ENCODE peak calls at places on chromosomes 1 and 21, in seven cellular contexts. F, S, D, C, Y, K and Q are unnamed samples.

GRCh38 chr1:63827411-63828321 is 53.8 kb downstream of the ROR1 start:
- DNase-seq in F (no peak), S (peak; percentile 27), D (no peak), C (no peak), Y (no peak), K (no peak), Q (no peak)

GRCh38 chr21:40173833-40174232 is 306.6 kb downstream of the PCP4 start:
- DNase-seq in F (no peak), S (no peak), D (no peak), C (no peak), Y (no peak), K (no peak), Q (no peak)

GRCh38 chr1:92441316-92442311 is 45.1 kb downstream of the GFI1 start:
- DNase-seq in F (no peak), S (no peak), D (no peak), C (no peak), Y (no peak), K (no peak), Q (no peak)

GRCh38 chr1:54973205-54973921 is 7.1 kb upstream of the TMEM61 start:
- DNase-seq in F (peak; percentile 66), S (peak; percentile 38), D (peak; percentile 83), C (no peak), Y (no peak), K (no peak), Q (no peak)

GRCh38 chr1:56688522-56689026 is 43.5 kb downstream of the PRKAA2 start:
- DNase-seq in F (peak; percentile 38), S (peak; percentile 65), D (peak; percentile 50), C (no peak), Y (no peak), K (no peak), Q (no peak)

GRCh38 chr1:147504801-147505303 is 36.4 kb upstream of the BCL9 start:
- DNase-seq in F (peak; percentile 24), S (peak; percentile 85), D (peak; percentile 30), C (no peak), Y (no peak), K (no peak), Q (no peak)

GRCh38 chr21:31248598-31248997 is 95.5 kb downstream of the TIAM1 start:
- DNase-seq in F (peak; percentile 60), S (peak; percentile 70), D (peak; percentile 12), C (no peak), Y (no peak), K (no peak), Q (no peak)

GRCh38 chr1:20199410-20199809 is 13.1 kb upstream of the PLA2G2C start:
- DNase-seq in F (no peak), S (no peak), D (no peak), C (no peak), Y (no peak), K (no peak), Q (no peak)

GRCh38 chr1:17875882-17876280 is 120.7 kb downstream of the ACTL8 start:
- DNase-seq in F (no peak), S (peak; percentile 42), D (no peak), C (no peak), Y (no peak), K (peak; percentile 25), Q (no peak)

GRCh38 chr1:171160611-171161354 is 24.3 kb upstream of the FMO2 start:
- DNase-seq in F (peak; percentile 32), S (no peak), D (no peak), C (no peak), Y (no peak), K (no peak), Q (no peak)

GRCh38 chr1:242004751-242005495 is 6.0 kb upstream of the MAP1LC3C start:
- DNase-seq in F (no peak), S (peak; percentile 22), D (no peak), C (no peak), Y (no peak), K (no peak), Q (peak; percentile 40)

GRCh38 chr1:32470991-32471694 is 6.3 kb downstream of the ZBTB8B start:
- DNase-seq in F (no peak), S (no peak), D (peak; percentile 23), C (no peak), Y (no peak), K (no peak), Q (peak; percentile 73)

GRCh38 chr21:34582506-34583150 is 32.3 kb downstream of the RCAN1 start:
- DNase-seq in F (peak; percentile 62), S (peak; percentile 81), D (peak; percentile 76), C (no peak), Y (peak; percentile 19), K (no peak), Q (peak; percentile 75)

GRCh38 chr1:54499097-54500029 is 48.7 kb upstream of the ACOT11 start:
- DNase-seq in F (peak; percentile 47), S (peak; percentile 68), D (peak; percentile 65), C (no peak), Y (no peak), K (no peak), Q (peak; percentile 42)

GRCh38 chr1:10685851-10686403 is 110.5 kb downstream of the CASZ1 start:
- DNase-seq in F (peak; percentile 33), S (peak; percentile 61), D (peak; percentile 27), C (no peak), Y (no peak), K (no peak), Q (no peak)

GRCh38 chr1:228396770-228397453 is 9.7 kb downstream of the TRIM11 start:
- DNase-seq in F (no peak), S (no peak), D (no peak), C (no peak), Y (no peak), K (peak; percentile 57), Q (no peak)

GRCh38 chr1:228265167-228265566 is 57.3 kb downstream of the OBSCN start:
- DNase-seq in F (peak; percentile 39), S (peak; percentile 48), D (peak; percentile 29), C (no peak), Y (no peak), K (no peak), Q (no peak)

GRCh38 chr1:186014370-186015030 is 280.3 kb downstream of the HMCN1 start:
- DNase-seq in F (peak; percentile 60), S (peak; percentile 71), D (peak; percentile 31), C (no peak), Y (no peak), K (no peak), Q (no peak)

GRCh38 chr1:190474587-190475305 is 2.9 kb downstream of the BRINP3 start:
- DNase-seq in F (no peak), S (no peak), D (peak; percentile 43), C (no peak), Y (no peak), K (no peak), Q (no peak)

GRCh38 chr1:65027699-65028358 is 61.5 kb upstream of the JAK1 start:
- DNase-seq in F (peak; percentile 23), S (no peak), D (no peak), C (no peak), Y (no peak), K (peak; percentile 79), Q (no peak)

GRCh38 chr1:234613992-234614584 is 4.1 kb upstream of the IRF2BP2 start:
- DNase-seq in F (peak; percentile 59), S (peak; percentile 42), D (peak; percentile 43), C (no peak), Y (no peak), K (no peak), Q (no peak)

GRCh38 chr1:55172272-55172671 is 42.9 kb downstream of the USP24 start:
- DNase-seq in F (no peak), S (no peak), D (no peak), C (no peak), Y (no peak), K (no peak), Q (no peak)

GRCh38 chr1:112711041-112711440 is 4.1 kb downstream of the PPM1J start:
- DNase-seq in F (no peak), S (no peak), D (no peak), C (no peak), Y (no peak), K (no peak), Q (no peak)

GRCh38 chr21:20902511-20902910 is 95.7 kb upstream of the NCAM2 start:
- DNase-seq in F (no peak), S (no peak), D (no peak), C (no peak), Y (no peak), K (no peak), Q (no peak)

GRCh38 chr1:236724049-236724448 is 37.8 kb downstream of the ACTN2 start:
- DNase-seq in F (no peak), S (no peak), D (no peak), C (no peak), Y (no peak), K (no peak), Q (no peak)

GRCh38 chr1:85325920-85326319 is 49.5 kb upstream of the BCL10 start:
- DNase-seq in F (no peak), S (no peak), D (no peak), C (no peak), Y (no peak), K (no peak), Q (no peak)

GRCh38 chr1:180952657-180953013 is 39.9 kb downstream of the KIAA1614 start:
- DNase-seq in F (no peak), S (no peak), D (no peak), C (no peak), Y (no peak), K (peak; percentile 59), Q (no peak)

GRCh38 chr1:180953291-180953747 is 40.6 kb downstream of the KIAA1614 start:
- DNase-seq in F (no peak), S (no peak), D (no peak), C (no peak), Y (no peak), K (peak; percentile 71), Q (no peak)

GRCh38 chr1:180951881-180952656 is 39.4 kb downstream of the KIAA1614 start:
- DNase-seq in F (no peak), S (peak; percentile 25), D (peak; percentile 19), C (no peak), Y (no peak), K (peak; percentile 64), Q (no peak)

GRCh38 chr1:180954766-180955165 is 42.1 kb downstream of the KIAA1614 start:
- DNase-seq in F (no peak), S (no peak), D (no peak), C (no peak), Y (no peak), K (peak; percentile 55), Q (no peak)

GRCh38 chr1:180953791-180954721 is 41.4 kb downstream of the KIAA1614 start:
- DNase-seq in F (peak; percentile 58), S (peak; percentile 52), D (peak; percentile 69), C (peak; percentile 50), Y (peak; percentile 38), K (peak; percentile 90), Q (peak; percentile 90)
- H3K4me3 ChIP-seq in F (peak overlapping the region; percentile 45), S (peak overlapping the region; percentile 63), D (peak overlapping the region; percentile 75), C (peak overlapping the region; percentile 69), Y (peak overlapping the region; percentile 63), K (peak overlapping the region; percentile 65), Q (peak overlapping the region; percentile 78)

GRCh38 chr1:240522122-240522822 is 89.7 kb downstream of the GREM2 start:
- DNase-seq in F (no peak), S (no peak), D (no peak), C (no peak), Y (no peak), K (no peak), Q (no peak)
- H3K4me3 ChIP-seq in F (no peak overlapping the region), S (no peak overlapping the region), D (no peak overlapping the region), C (no peak overlapping the region), Y (no peak overlapping the region), K (no peak overlapping the region), Q (no peak overlapping the region)

GRCh38 chr21:15054089-15054488 is 10.7 kb downstream of the NRIP1 start:
- DNase-seq in F (no peak), S (no peak), D (no peak), C (no peak), Y (no peak), K (no peak), Q (no peak)
- H3K4me3 ChIP-seq in F (no peak overlapping the region), S (no peak overlapping the region), D (no peak overlapping the region), C (no peak overlapping the region), Y (no peak overlapping the region), K (no peak overlapping the region), Q (no peak overlapping the region)

GRCh38 chr1:45412899-45413298 is 72.7 kb upstream of the MUTYH start:
- DNase-seq in F (no peak), S (no peak), D (no peak), C (no peak), Y (no peak), K (no peak), Q (no peak)
- H3K4me3 ChIP-seq in F (no peak overlapping the region), S (no peak overlapping the region), D (no peak overlapping the region), C (no peak overlapping the region), Y (no peak overlapping the region), K (no peak overlapping the region), Q (no peak overlapping the region)